ENCODE peak calls at places on chromosomes 1 and 21, in four cellular contexts. N is GM12892, E is hippocampal formation, F is NCI-H1694 treated with DMSO at 0.1 percent for 48 hours. M is an unnamed sample.

GRCh38 chr1:63665410-63665809 is 72.2 kb downstream of the PGM1 start:
- DNase-seq in E (no peak), F (no peak), N (no peak), M (no peak)

GRCh38 chr21:45525910-45526306 is 16.3 kb downstream of the SLC19A1 start:
- DNase-seq in N (no peak), E (no peak), F (no peak), M (no peak)

GRCh38 chr1:78715181-78715661 is 65.6 kb downstream of the IFI44 start:
- DNase-seq in N (no peak), E (no peak), F (no peak), M (no peak)

GRCh38 chr1:96308314-96308713 is 413.3 kb upstream of the PTBP2 start:
- DNase-seq in N (no peak), E (no peak), F (no peak), M (no peak)

GRCh38 chr1:101388904-101389546 is 152.2 kb downstream of the S1PR1 start:
- DNase-seq in N (no peak), E (no peak), F (no peak), M (no peak)

GRCh38 chr1:19445417-19446342 is 39.7 kb downstream of the CAPZB start:
- DNase-seq in E (no peak), F (no peak), N (no peak), M (no peak)

GRCh38 chr1:145720556-145720877 is 1.2 kb downstream of the CD160 start:
- DNase-seq in N (no peak), E (no peak), F (no peak), M (no peak)

GRCh38 chr1:41515131-41515678 is 30.7 kb upstream of the EDN2 start:
- DNase-seq in F (no peak), N (no peak), E (peak; percentile 77), M (no peak)

GRCh38 chr1:175150596-175151319 is 41.8 kb downstream of the KIAA0040 start:
- DNase-seq in N (no peak), E (no peak), F (no peak), M (no peak)

GRCh38 chr1:84253891-84254290 is 47.6 kb upstream of the SAMD13 start:
- DNase-seq in E (peak; percentile 90), N (no peak), F (no peak), M (no peak)

GRCh38 chr1:111535256-111536191 is 32.1 kb upstream of the ADORA3 start:
- DNase-seq in N (no peak), E (peak; percentile 74), F (no peak), M (no peak)

GRCh38 chr1:244104309-244105060 is 53.4 kb downstream of the ZBTB18 start:
- DNase-seq in E (no peak), N (no peak), F (no peak), M (no peak)

GRCh38 chr1:87226341-87226760 is 102.3 kb upstream of the LMO4 start:
- DNase-seq in E (no peak), N (no peak), F (no peak), M (no peak)

GRCh38 chr1:161763522-161764098 is 2.5 kb upstream of the ATF6 start:
- DNase-seq in E (no peak), N (no peak), F (peak; percentile 18), M (no peak)

GRCh38 chr21:45779226-45779625 is 135.7 kb downstream of the PCBP3 start:
- DNase-seq in F (no peak), E (no peak), N (no peak), M (no peak)

GRCh38 chr1:233673146-233673946 is 59.4 kb downstream of the KCNK1 start:
- DNase-seq in F (no peak), N (no peak), E (no peak), M (no peak)

GRCh38 chr1:183841950-183842816 is 37.3 kb downstream of the RGL1 start:
- DNase-seq in E (no peak), F (no peak), N (peak; percentile 27), M (no peak)

GRCh38 chr1:179586107-179586823 is 5.4 kb upstream of the TDRD5 start:
- DNase-seq in F (peak; percentile 62), N (no peak), E (peak; percentile 14), M (no peak)

GRCh38 chr1:236717811-236718210 is 31.5 kb downstream of the ACTN2 start:
- DNase-seq in E (no peak), F (no peak), N (no peak), M (no peak)

GRCh38 chr1:7962636-7963377 is 1.3 kb downstream of the PARK7 start:
- DNase-seq in N (no peak), E (no peak), F (no peak), M (no peak)

GRCh38 chr1:245997471-245998258 is 509.4 kb downstream of the SMYD3 start:
- DNase-seq in E (no peak), N (no peak), F (no peak), M (no peak)

GRCh38 chr1:205344010-205344808 is 12.5 kb downstream of the KLHDC8A start:
- DNase-seq in N (no peak), E (peak; percentile 4), F (no peak), M (no peak)

GRCh38 chr1:15122331-15122730 is 31.2 kb upstream of the TMEM51 start:
- DNase-seq in F (no peak), E (no peak), N (no peak), M (no peak)

GRCh38 chr1:156815307-156815826 is 1.3 kb downstream of the SH2D2A start:
- DNase-seq in F (no peak), E (no peak), N (no peak), M (no peak)

GRCh38 chr1:94783342-94784264 is 36.6 kb upstream of the SLC44A3 start:
- DNase-seq in N (no peak), E (peak; percentile 55), F (no peak), M (no peak)

GRCh38 chr1:57238408-57238807 is 185.5 kb downstream of the DAB1 start:
- DNase-seq in E (no peak), N (no peak), F (no peak), M (no peak)

GRCh38 chr1:185062710-185063370 is 17.5 kb downstream of the RNF2 start:
- DNase-seq in F (no peak), E (no peak), N (no peak), M (no peak)

GRCh38 chr21:42568834-42569731 is 55.4 kb downstream of the SLC37A1 start:
- DNase-seq in E (no peak), F (no peak), N (no peak), M (no peak)

GRCh38 chr1:159091547-159092397 is 15.2 kb upstream of the AIM2 start:
- DNase-seq in N (no peak), F (no peak), E (no peak), M (no peak)

M was measured in D721Med.